ENCODE peak calls at places on chromosomes 4 and X, in four cellular contexts. M is K562, X is IMR-90, Z is endothelial cell of umbilical vein. O is an unnamed sample. For H3K9me1, the result is how much of the 10 kb centered on the place peaks cover.

GRCh38 chr4:105102026-105102425 is 44.6 kb upstream of the TET2 start:
- DNase-seq in M (no peak), X (no peak), Z (no peak), O (no peak)

GRCh38 chrX:17788439-17788838 is 51.1 kb downstream of the SCML1 start:
- DNase-seq in M (peak), X (peak), Z (peak), O (peak)

GRCh38 chrX:5068550-5068949 is 1160.1 kb downstream of the NLGN4X start:
- DNase-seq in M (no peak), X (no peak), Z (no peak), O (no peak)

GRCh38 chrX:131649741-131650140 is 105.9 kb downstream of the OR13H1 start:
- DNase-seq in M (no peak), X (no peak), Z (no peak), O (no peak)

GRCh38 chr4:141375855-141376254 is 155.2 kb downstream of the ZNF330 start:
- DNase-seq in M (no peak), X (peak), Z (peak), O (peak)

GRCh38 chr4:48604527-48604926 is 114.5 kb downstream of the ZAR1 start:
- DNase-seq in M (no peak), X (no peak), Z (no peak), O (no peak)

GRCh38 chrX:22666441-22666840 is 333.3 kb upstream of the DDX53 start:
- DNase-seq in M (peak), X (peak), Z (peak), O (no peak)

GRCh38 chrX:103175944-103176753 is 38.8 kb upstream of the BEX4 start:
- DNase-seq in M (peak), X (peak), Z (peak), O (no peak)

GRCh38 chr4:88737304-88738015 is 39.8 kb upstream of the NAP1L5 start:
- DNase-seq in M (no peak), X (peak), Z (peak), O (no peak)

GRCh38 chr4:174284181-174284886 is 623 bp downstream of the CEP44 start:
- DNase-seq in M (no peak), X (peak), Z (peak), O (no peak)

GRCh38 chr4:159178147-159178541 is 75.3 kb downstream of the RAPGEF2 start:
- DNase-seq in M (no peak), X (peak), Z (no peak), O (no peak)

GRCh38 chr4:118224239-118224829 is 128.5 kb downstream of the PRSS12 start:
- DNase-seq in M (peak), X (peak), Z (peak), O (peak)

GRCh38 chr4:138164218-138164617 is 77.9 kb downstream of the SLC7A11 start:
- DNase-seq in M (no peak), X (no peak), Z (no peak), O (no peak)

GRCh38 chr4:54227261-54228063 is 1.6 kb upstream of the PDGFRA start:
- DNase-seq in M (no peak), X (peak), Z (peak), O (no peak)

GRCh38 chr4:8882239-8882638 is 10.6 kb upstream of the HMX1 start:
- DNase-seq in M (peak), X (no peak), Z (no peak), O (no peak)

GRCh38 chr4:162984621-162985020 is 182.1 kb downstream of the NAF1 start:
- DNase-seq in M (no peak), X (no peak), Z (no peak), O (no peak)

GRCh38 chr4:173218411-173219125 is 50.0 kb downstream of the GALNT7 start:
- DNase-seq in M (peak), X (peak), Z (peak), O (no peak)

GRCh38 chr4:101853028-101853427 is 62.5 kb downstream of the BANK1 start:
- DNase-seq in M (no peak), X (no peak), Z (no peak), O (no peak)
- H3K4me2 ChIP-seq in M (no peak), X (no peak), Z (no peak), O (no peak)

GRCh38 chr4:94827481-94828110 is 69.8 kb downstream of the BMPR1B start:
- DNase-seq in M (peak), X (peak), Z (peak), O (peak)

GRCh38 chr4:94831607-94832006 is 73.9 kb downstream of the BMPR1B start:
- DNase-seq in M (no peak), X (no peak), Z (no peak), O (no peak)

GRCh38 chr4:94828882-94829281 is 71.1 kb downstream of the BMPR1B start:
- DNase-seq in M (no peak), X (no peak), Z (no peak), O (peak)

DNA sequence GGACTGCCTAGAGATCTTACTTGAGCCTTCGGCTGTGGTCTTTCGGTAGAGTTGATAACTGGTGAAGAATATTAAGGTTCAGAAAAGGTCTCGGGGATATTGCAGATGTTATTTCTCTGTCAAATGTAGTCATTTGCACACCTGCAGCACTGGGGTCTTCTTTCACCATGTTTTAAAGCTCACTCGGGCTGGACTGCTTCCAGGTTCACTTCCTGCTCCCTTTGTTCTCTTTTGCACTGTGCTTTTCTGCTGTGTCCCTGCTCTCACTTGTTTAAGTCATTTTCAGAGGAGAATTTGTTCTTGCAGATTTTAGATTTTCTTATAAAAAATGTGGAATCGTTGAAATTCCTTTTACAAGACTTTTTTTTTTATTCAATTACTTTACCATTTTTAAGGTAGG is 68.5 kb downstream of the BMPR1B start:
- DNase-seq in M (no peak), X (no peak), Z (peak), O (no peak)
- H3K9ac ChIP-seq in M (no peak), X (no peak), Z (no peak), O (no peak)

GRCh38 chr4:103329642-103330041 is 131.5 kb upstream of the CENPE start:
- DNase-seq in M (no peak), X (no peak), Z (no peak), O (no peak)
- H3K9me1 ChIP-seq in M (under half), X (under half), Z (under half), O (under half)

DNA sequence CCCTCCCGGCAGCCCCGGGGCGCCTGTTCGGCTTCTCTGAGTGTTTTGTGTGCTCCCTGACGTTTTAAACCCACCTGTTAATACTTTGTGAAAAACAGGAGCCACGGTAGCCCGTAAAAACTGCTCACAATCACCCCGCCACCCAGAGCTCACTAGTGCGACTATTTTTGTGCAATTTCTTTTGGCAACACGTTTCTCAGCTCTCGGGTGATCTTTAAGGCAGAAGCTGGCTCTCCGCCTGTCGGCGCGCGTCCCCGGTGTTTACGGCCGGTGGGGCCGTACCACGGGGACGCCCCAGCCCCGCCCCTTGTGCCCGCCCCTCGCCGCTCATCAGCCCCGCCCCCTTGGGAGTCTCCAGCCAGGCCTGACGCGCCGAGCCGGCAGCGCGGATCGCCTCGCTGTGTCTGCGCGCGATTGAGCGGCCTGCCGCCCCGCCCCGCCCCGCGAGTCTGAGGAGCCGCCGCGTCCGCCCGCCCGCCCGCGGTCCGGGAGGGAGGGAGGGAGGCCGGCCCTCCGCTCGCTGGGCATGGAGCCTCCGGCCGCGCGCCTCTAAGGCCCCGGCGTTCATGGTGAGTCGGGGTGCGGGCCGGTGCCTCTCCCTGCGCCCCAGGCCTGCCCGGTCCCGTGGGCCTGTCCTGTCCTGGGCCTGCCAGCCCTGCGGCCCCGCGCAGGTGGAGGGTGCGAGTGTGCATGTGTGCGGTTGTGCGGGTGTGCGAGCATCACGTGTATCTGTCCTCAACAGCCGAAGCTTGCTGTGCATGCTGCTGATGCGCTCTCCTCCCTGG is 56.2 kb upstream of the TADA2B start:
- DNase-seq in M (peak), X (peak), Z (peak), O (no peak)
- H3K4me2 ChIP-seq in M (peak), X (peak), Z (peak), O (peak)

GRCh38 chrX:45765281-45765680 is 564.6 kb upstream of the DIPK2B start:
- DNase-seq in M (no peak), X (no peak), Z (no peak), O (no peak)
- H3K9ac ChIP-seq in M (no peak), X (peak), Z (peak), O (peak)